ENCODE peak calls at places on chromosomes 12 and 14, in ten cellular contexts. L is cardiac fibroblast; V is lower lobe of right lung; E is CD8-positive, alpha-beta T cell; O is BJ; C is fibroblast of pulmonary artery; F is right atrium auricular region; H is endodermal cell; Z is neural progenitor cell; G is AG04449. I is an unnamed sample.

GRCh38 chr14:60951781-60952435 is 29.0 kb downstream of the TRMT5 start:
- DNase-seq in H (no peak), V (no peak), Z (no peak), E (no peak), F (no peak), C (no peak), G (no peak), O (no peak), L (peak; percentile 64), I (no peak)

GRCh38 chr12:96502477-96502876 is 13.1 kb downstream of the CFAP54 start:
- DNase-seq in G (no peak), V (no peak), L (peak; percentile 50), F (no peak), O (no peak), Z (no peak), C (peak; percentile 38), H (no peak), E (no peak), I (no peak)

GRCh38 chr14:73242274-73242960 is 5.1 kb downstream of the PAPLN start:
- DNase-seq in G (no peak), Z (no peak), V (no peak), C (no peak), E (no peak), O (no peak), F (no peak), L (no peak), H (no peak), I (peak; percentile 69)

GRCh38 chr14:91009501-91010152 is 50.8 kb downstream of the RPS6KA5 start:
- DNase-seq in G (no peak), H (no peak), F (no peak), L (no peak), E (no peak), V (no peak), O (no peak), Z (no peak), C (no peak), I (no peak)

GRCh38 chr14:24299255-24300191 is at the start of the genes DHRS1 and NOP9:
- DNase-seq in E (peak; percentile 92), C (peak; percentile 91), G (peak; percentile 24), H (peak; percentile 97), V (peak; percentile 94), F (peak; percentile 93), O (peak; percentile 32), Z (peak; percentile 96), L (peak; percentile 91), I (peak; percentile 92)

GRCh38 chr12:12540261-12541013 is 22.2 kb downstream of the DUSP16 start:
- DNase-seq in V (no peak), E (no peak), F (no peak), G (no peak), Z (no peak), C (no peak), L (no peak), O (no peak), H (no peak), I (no peak)

GRCh38 chr12:121132601-121133481 is at the start of gene P2RX7:
- DNase-seq in L (peak; percentile 38), E (peak; percentile 29), H (peak; percentile 92), C (peak; percentile 38), G (no peak), V (peak; percentile 86), O (peak; percentile 19), F (peak; percentile 82), Z (peak; percentile 48), I (peak; percentile 69)

GRCh38 chr12:113049976-113050742 is 6.4 kb upstream of the DTX1 start:
- DNase-seq in L (peak; percentile 8), G (no peak), C (peak; percentile 23), O (no peak), H (peak; percentile 94), V (no peak), Z (peak; percentile 61), E (no peak), F (no peak), I (no peak)

GRCh38 chr14:97318380-97318779 is 521.2 kb downstream of the VRK1 start:
- DNase-seq in F (no peak), E (no peak), Z (no peak), H (no peak), L (no peak), C (no peak), G (no peak), O (no peak), V (no peak), I (no peak)

GRCh38 chr12:85065816-85066482 is 29.8 kb downstream of the LRRIQ1 start:
- DNase-seq in V (no peak), C (no peak), L (no peak), Z (no peak), F (no peak), O (no peak), E (no peak), H (no peak), G (no peak), I (peak; percentile 1)

GRCh38 chr14:100148837-100149731 is 10.4 kb downstream of the DEGS2 start:
- DNase-seq in Z (no peak), H (no peak), L (no peak), O (no peak), V (no peak), G (no peak), E (no peak), F (no peak), C (no peak), I (no peak)

GRCh38 chr14:59869381-59870255 is 958 bp downstream of the RTN1 start:
- DNase-seq in O (no peak), Z (peak; percentile 69), H (peak; percentile 71), C (no peak), G (no peak), E (no peak), F (no peak), V (peak; percentile 44), L (no peak), I (no peak)

GRCh38 chr12:4806439-4807115 is 86.4 kb downstream of the GALNT8 start:
- DNase-seq in G (no peak), Z (no peak), F (no peak), O (no peak), E (no peak), L (no peak), H (no peak), V (no peak), C (no peak), I (no peak)

GRCh38 chr12:39605501-39605900 is 14.1 kb downstream of the ABCD2 start:
- DNase-seq in Z (no peak), V (no peak), H (no peak), L (peak; percentile 61), C (peak; percentile 59), O (no peak), F (no peak), G (no peak), E (no peak), I (peak; percentile 23)

GRCh38 chr12:45849289-45849688 is 119.8 kb downstream of the ARID2 start:
- DNase-seq in E (no peak), L (no peak), G (no peak), F (no peak), H (no peak), O (no peak), C (no peak), Z (no peak), V (no peak), I (peak; percentile 19)

GRCh38 chr12:18898469-18898868 is 160.6 kb downstream of the CAPZA3 start:
- DNase-seq in C (no peak), L (no peak), G (no peak), O (no peak), F (no peak), Z (no peak), H (no peak), E (no peak), V (no peak), I (no peak)
- H3K4me3 ChIP-seq in C (no peak overlapping the region), L (no peak overlapping the region), G (no peak overlapping the region), O (no peak overlapping the region), F (no peak overlapping the region), Z (no peak overlapping the region), H (no peak overlapping the region), E (no peak overlapping the region), V (no peak overlapping the region), I (no peak overlapping the region)

GRCh38 chr12:66883545-66883944 is 204.7 kb upstream of the GRIP1 start:
- DNase-seq in G (no peak), V (no peak), C (no peak), L (no peak), H (no peak), Z (no peak), O (no peak), F (no peak), E (no peak), I (no peak)
- TF ChIP-seq CTCF in G (no peak), V (no peak), C (no peak), L (no peak), H (no peak), Z (no peak), O (no peak), F (no peak), E (no peak), I (no peak)

DNA sequence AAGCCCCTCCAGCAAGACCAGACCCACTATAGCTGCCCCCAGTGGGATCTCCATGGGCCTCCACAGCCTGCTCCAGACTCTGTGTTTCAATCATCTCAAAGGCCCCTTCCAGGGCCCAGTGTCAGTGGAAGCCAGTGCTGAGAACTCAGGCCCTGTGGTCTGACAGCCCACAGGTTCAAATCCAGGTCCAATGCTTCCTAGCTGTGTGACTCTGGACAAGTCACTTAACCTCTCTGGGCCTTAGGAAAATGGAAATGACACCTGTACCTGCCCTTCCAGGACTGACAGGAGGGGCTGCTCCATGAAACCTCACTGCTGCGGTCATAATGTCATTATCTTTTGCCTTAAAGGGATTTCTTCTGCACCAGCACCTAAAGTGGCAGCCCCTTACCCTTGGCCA is 101.9 kb downstream of the NCOR2 start:
- DNase-seq in C (no peak), L (no peak), H (no peak), Z (no peak), E (no peak), V (no peak), O (no peak), G (no peak), F (no peak), I (no peak)
- H3K4me3 ChIP-seq in C (no peak overlapping the region), L (no peak overlapping the region), H (peak overlapping the region; percentile 29), Z (no peak overlapping the region), E (peak overlapping the region; percentile 62), V (peak overlapping the region; percentile 35), O (no peak overlapping the region), G (no peak overlapping the region), F (no peak overlapping the region), I (no peak overlapping the region)

GRCh38 chr12:41661141-41661540 is 473.0 kb downstream of the PDZRN4 start:
- DNase-seq in V (no peak), G (no peak), F (no peak), Z (no peak), H (peak; percentile 49), C (no peak), O (no peak), E (no peak), L (no peak), I (no peak)

DNA sequence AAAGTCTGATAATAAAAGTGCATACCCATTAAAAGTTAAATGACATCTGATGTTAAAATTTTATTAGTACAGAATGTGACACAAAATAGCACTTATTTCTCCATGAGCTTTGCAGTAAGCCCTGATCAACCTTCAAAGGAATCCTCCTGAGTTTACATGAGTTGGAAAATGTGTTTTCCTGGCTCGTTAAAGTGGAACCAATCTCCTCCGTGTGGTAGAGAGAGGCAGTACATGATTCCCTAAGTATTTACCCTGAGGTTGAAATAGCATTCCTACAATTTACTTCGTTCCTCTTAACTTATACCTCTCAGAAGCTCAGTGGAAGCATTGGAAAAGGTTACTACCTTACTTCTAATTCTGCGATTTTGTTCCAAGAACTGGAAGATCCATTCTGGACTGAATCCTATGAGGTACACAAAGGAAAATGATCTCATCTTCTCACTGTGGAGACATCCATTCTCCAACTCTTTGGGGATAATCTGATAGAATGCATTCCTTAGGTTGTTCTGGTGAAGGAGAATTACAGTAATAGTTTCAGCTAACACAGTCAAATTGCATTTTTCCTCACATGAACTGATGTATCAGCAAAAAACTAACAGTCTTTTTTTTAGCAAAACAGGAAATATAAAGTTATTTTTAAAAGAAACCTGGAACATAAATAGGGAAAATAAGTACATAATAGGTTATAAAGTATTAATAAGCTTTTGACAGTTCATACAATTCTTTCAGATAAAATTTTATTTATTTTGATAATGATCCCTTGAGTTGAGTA is 475.6 kb downstream of the PDZRN4 start:
- DNase-seq in C (peak; percentile 13), Z (peak; percentile 39), V (no peak), E (no peak), H (peak; percentile 55), G (no peak), L (peak; percentile 6), F (no peak), O (peak; percentile 1), I (peak; percentile 37)
- TF ChIP-seq CTCF in C (peak; percentile 26), Z (peak; percentile 62), V (peak; percentile 44), E (no peak), H (peak; percentile 86), G (no peak), L (peak; percentile 29), F (no peak), O (peak; percentile 55), I (peak; percentile 65)